ENCODE peak calls at places on chromosome 16, in eight cellular contexts. G is prostate gland, J is transverse colon, H is neural progenitor cell, L is stomach, U is BE2C, B is A549, E is endothelial cell of umbilical vein. O is an unnamed sample.

GRCh38 chr16:26454102-26454501 is 612.6 kb upstream of the C16orf82 start:
- DNase-seq in G (no peak), J (no peak), H (no peak), L (no peak), U (no peak), B (no peak), E (no peak), O (no peak)

GRCh38 chr16:67652578-67653130 is 7.4 kb downstream of the ACD start:
- DNase-seq in G (no peak), J (no peak), H (peak; percentile 88), L (no peak), U (peak; percentile 63), B (no peak), E (no peak), O (peak; percentile 28)

GRCh38 chr16:3980311-3981111 is 100.0 kb upstream of the CREBBP start:
- DNase-seq in G (no peak), J (no peak), H (no peak), L (no peak), U (no peak), B (no peak), E (no peak), O (no peak)

GRCh38 chr16:28543072-28543471 is 4.3 kb upstream of the NUPR1 start:
- DNase-seq in G (peak; percentile 80), J (peak; percentile 82), H (no peak), L (peak; percentile 69), U (no peak), B (no peak), E (no peak), O (no peak)

GRCh38 chr16:58110590-58111330 is 18.4 kb downstream of the CFAP20 start:
- DNase-seq in G (no peak), J (no peak), H (no peak), L (peak; percentile 23), U (peak; percentile 84), B (no peak), E (no peak), O (no peak)

GRCh38 chr16:68993885-68994284 is 111.6 kb upstream of the HAS3 start:
- DNase-seq in G (no peak), J (no peak), H (no peak), L (no peak), U (no peak), B (peak; percentile 90), E (peak; percentile 88), O (no peak)

GRCh38 chr16:15966420-15967222 is 17.2 kb downstream of the ABCC1 start:
- DNase-seq in G (no peak), J (no peak), H (no peak), L (no peak), U (peak; percentile 49), B (peak; percentile 92), E (peak; percentile 37), O (no peak)

GRCh38 chr16:9610727-9611126 is 519.3 kb downstream of the HAPSTR1 start:
- DNase-seq in G (no peak), J (no peak), H (no peak), L (no peak), U (no peak), B (peak; percentile 13), E (no peak), O (no peak)

GRCh38 chr16:3819741-3820724 is 60.5 kb downstream of the CREBBP start:
- DNase-seq in G (peak; percentile 62), J (peak; percentile 19), H (no peak), L (peak; percentile 38), U (peak; percentile 64), B (peak; percentile 67), E (peak; percentile 98), O (no peak)

GRCh38 chr16:84501077-84501735 is 3.3 kb downstream of the MEAK7 start:
- DNase-seq in G (no peak), J (peak; percentile 27), H (no peak), L (no peak), U (no peak), B (peak; percentile 75), E (no peak), O (no peak)

GRCh38 chr16:30185141-30185682 is 1.8 kb downstream of the CORO1A start:
- DNase-seq in G (no peak), J (peak; percentile 16), H (no peak), L (no peak), U (peak; percentile 18), B (no peak), E (no peak), O (peak; percentile 21)

GRCh38 chr16:70158261-70158939 is 15.2 kb upstream of the CLEC18C start:
- DNase-seq in G (peak; percentile 4), J (no peak), H (no peak), L (no peak), U (no peak), B (peak; percentile 46), E (peak; percentile 3), O (peak; percentile 55)

GRCh38 chr16:4086153-4086552 is 30.1 kb downstream of the ADCY9 start:
- DNase-seq in G (no peak), J (peak; percentile 4), H (no peak), L (no peak), U (peak; percentile 68), B (no peak), E (no peak), O (peak; percentile 69)

GRCh38 chr16:11100239-11100750 is 155.7 kb downstream of the SOCS1 start:
- DNase-seq in G (no peak), J (peak; percentile 53), H (peak; percentile 70), L (peak; percentile 63), U (no peak), B (no peak), E (peak; percentile 99), O (no peak)

GRCh38 chr16:28505489-28506137 is 1.0 kb downstream of the IL27 start:
- DNase-seq in G (no peak), J (no peak), H (no peak), L (no peak), U (no peak), B (no peak), E (no peak), O (no peak)

GRCh38 chr16:67923414-67924127 is 8.1 kb downstream of the CTRL start:
- DNase-seq in G (peak; percentile 44), J (no peak), H (no peak), L (no peak), U (peak; percentile 7), B (no peak), E (no peak), O (no peak)

GRCh38 chr16:75591001-75591852 is 25.0 kb downstream of the GABARAPL2 start:
- DNase-seq in G (peak; percentile 46), J (peak; percentile 31), H (no peak), L (no peak), U (peak; percentile 42), B (no peak), E (peak; percentile 52), O (peak; percentile 58)

GRCh38 chr16:79767597-79768280 is 167.2 kb upstream of the MAF start:
- DNase-seq in G (peak; percentile 47), J (peak; percentile 57), H (peak; percentile 78), L (peak; percentile 40), U (no peak), B (peak; percentile 24), E (no peak), O (no peak)
- H3K4me3 ChIP-seq in G (peak overlapping the region; percentile 23), J (peak overlapping the region; percentile 37), H (peak overlapping the region; percentile 2), L (peak overlapping the region; percentile 33), U (no peak overlapping the region), B (no peak overlapping the region), E (no peak overlapping the region), O (no peak overlapping the region)

DNA sequence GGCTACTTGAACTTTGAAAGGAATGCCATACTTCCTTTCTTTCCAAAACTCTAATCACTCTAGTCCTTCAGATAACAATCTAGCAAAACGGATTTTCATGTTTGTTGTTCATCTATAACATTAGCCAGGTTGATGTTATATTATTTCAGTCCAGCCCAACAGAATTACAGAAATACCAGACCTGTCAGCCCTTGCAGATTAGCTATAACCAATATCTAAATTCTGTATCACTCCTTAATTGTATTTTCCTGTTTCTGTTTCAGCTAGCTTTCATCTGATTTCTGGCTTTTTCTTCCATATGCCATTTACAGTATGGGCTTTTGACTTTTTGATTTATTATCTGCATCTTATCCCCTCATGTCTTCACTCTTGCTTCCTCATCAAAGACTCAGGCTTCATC is 479.8 kb upstream of the CDH8 start:
- DNase-seq in G (no peak), J (no peak), H (no peak), L (no peak), U (no peak), B (no peak), E (no peak), O (no peak)
- H3K9me3 ChIP-seq in G (no peaks in the 10 kb centered on the region), J (no peaks in the 10 kb centered on the region), H (no peaks in the 10 kb centered on the region), L (no peaks in the 10 kb centered on the region), U (no peaks in the 10 kb centered on the region), B (no peaks in the 10 kb centered on the region), E (no peaks in the 10 kb centered on the region), O (no peaks in the 10 kb centered on the region)

GRCh38 chr16:20285993-20286499 is 41.3 kb downstream of the GP2 start:
- DNase-seq in G (no peak), J (no peak), H (peak; percentile 28), L (no peak), U (no peak), B (no peak), E (no peak), O (no peak)

GRCh38 chr16:20291807-20292206 is 35.5 kb downstream of the GP2 start:
- DNase-seq in G (no peak), J (no peak), H (peak; percentile 37), L (no peak), U (no peak), B (no peak), E (no peak), O (no peak)
- TF ChIP-seq CTCF in G (no peak), J (no peak), H (no peak), L (no peak), U (no peak), B (no peak), E (no peak), O (no peak)

GRCh38 chr16:31471241-31471874 is 594 bp upstream of the TGFB1I1 start:
- DNase-seq in G (no peak), J (no peak), H (peak; percentile 28), L (no peak), U (no peak), B (no peak), E (no peak), O (no peak)

GRCh38 chr16:31473300-31474052 is 1.5 kb downstream of the TGFB1I1 start:
- DNase-seq in G (no peak), J (no peak), H (no peak), L (no peak), U (no peak), B (no peak), E (no peak), O (no peak)

GRCh38 chr16:31472559-31473203 is 729 bp downstream of the TGFB1I1 start:
- DNase-seq in G (no peak), J (peak; percentile 93), H (peak; percentile 48), L (peak; percentile 87), U (peak; percentile 95), B (peak; percentile 93), E (peak; percentile 81), O (peak; percentile 93)

GRCh38 chr16:31470615-31471014 is 1.3 kb upstream of the TGFB1I1 start:
- DNase-seq in G (no peak), J (no peak), H (no peak), L (no peak), U (no peak), B (no peak), E (no peak), O (no peak)

DNA sequence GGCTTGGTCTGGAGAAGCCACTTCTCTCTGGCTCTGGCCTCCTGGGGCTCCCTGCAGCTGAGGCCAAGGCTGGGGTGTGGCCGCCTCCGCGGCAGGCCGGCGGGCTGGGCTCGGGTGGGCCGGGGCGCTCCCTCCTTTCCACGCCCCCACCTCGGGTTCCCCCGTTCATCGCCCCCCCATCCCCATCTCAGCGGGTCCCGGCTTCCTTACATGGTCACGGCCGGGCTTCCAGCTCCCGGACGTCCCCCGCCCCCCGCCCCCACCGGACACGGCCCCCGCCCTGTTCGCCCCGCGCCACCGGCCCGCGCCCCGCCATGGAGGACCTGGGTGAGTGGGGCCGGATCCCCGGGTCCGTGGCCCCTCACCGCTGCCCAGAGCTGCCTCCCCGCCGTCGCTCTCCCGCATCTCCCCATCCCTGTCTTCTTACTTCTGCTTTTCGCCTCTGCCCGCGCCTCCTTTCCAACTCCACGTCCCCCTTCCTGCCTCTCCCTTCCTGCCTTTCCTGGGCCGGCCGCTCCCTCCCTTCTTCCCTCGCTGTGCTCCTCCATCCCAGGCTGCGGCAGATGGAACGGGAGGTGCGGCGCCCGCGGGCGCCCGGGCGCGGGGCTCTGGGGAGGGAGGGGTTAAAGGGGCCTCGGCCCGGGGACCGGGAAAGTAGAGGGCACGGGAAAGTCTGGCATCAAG is at the start of gene TGFB1I1:
- DNase-seq in G (no peak), J (peak; percentile 68), H (peak; percentile 29), L (no peak), U (peak; percentile 72), B (peak; percentile 50), E (peak; percentile 61), O (peak; percentile 50)
- H3K4me3 ChIP-seq in G (peak within 1 kb of the TSS; percentile 51), J (peak within 1 kb of the TSS; percentile 65), H (peak within 1 kb of the TSS; percentile 65), L (peak within 1 kb of the TSS; percentile 81), U (peak within 1 kb of the TSS; percentile 72), B (peak within 1 kb of the TSS; percentile 84), E (peak within 1 kb of the TSS; percentile 71), O (no peak within 1 kb of the TSS)